ENCODE peak calls at places on chromosome X, in five cellular contexts. O is stomach; D is A549; J is fibroblast of the aortic adventitia; Q is CD8-positive, alpha-beta T cell. F is an unnamed sample.

GRCh38 chrX:148412006-148412405 is 88.4 kb upstream of the AFF2 start:
- DNase-seq in O (no peak), D (no peak), J (peak), Q (no peak), F (no peak)

GRCh38 chrX:41180194-41180902 is 95.1 kb downstream of the USP9X start:
- DNase-seq in O (peak), D (peak), J (peak), Q (peak), F (peak)

GRCh38 chrX:111756486-111756885 is 75.5 kb downstream of the ALG13 start:
- DNase-seq in O (no peak), D (no peak), J (no peak), Q (no peak), F (no peak)

GRCh38 chrX:106039920-106040319 is 1.4 kb upstream of the SERPINA7 start:
- DNase-seq in O (no peak), D (no peak), J (no peak), Q (no peak), F (no peak)

GRCh38 chrX:27619975-27620374 is 29.8 kb downstream of the DCAF8L2 start:
- DNase-seq in O (no peak), D (no peak), J (peak), Q (no peak), F (peak)

GRCh38 chrX:53433651-53434639 is at the start of gene HSD17B10:
- DNase-seq in O (peak), D (peak), J (peak), Q (peak), F (peak)

GRCh38 chrX:113059714-113060113 is 219.1 kb upstream of the AMOT start:
- DNase-seq in O (no peak), D (no peak), J (no peak), Q (no peak), F (no peak)

GRCh38 chrX:19334945-19335626 is 8.6 kb upstream of the PDHA1 start:
- DNase-seq in O (no peak), D (peak), J (no peak), Q (no peak), F (peak)

GRCh38 chrX:30577362-30577961 is at the start of gene TASL:
- DNase-seq in O (no peak), D (no peak), J (no peak), Q (no peak), F (no peak)

GRCh38 chrX:45801554-45801953 is 600.9 kb upstream of the DIPK2B start:
- DNase-seq in O (no peak), D (no peak), J (peak), Q (no peak), F (peak)

GRCh38 chrX:9865804-9866471 is 79.7 kb downstream of the SHROOM2 start:
- DNase-seq in O (no peak), D (no peak), J (no peak), Q (no peak), F (no peak)

GRCh38 chrX:13254076-13254785 is 65.6 kb downstream of the ATXN3L start:
- DNase-seq in O (no peak), D (no peak), J (peak), Q (no peak), F (peak)

GRCh38 chrX:97751735-97752134 is 868.0 kb downstream of the RPA4 start:
- DNase-seq in O (no peak), D (no peak), J (no peak), Q (no peak), F (no peak)

GRCh38 chrX:101383679-101384078 is 2.3 kb downstream of the BTK start:
- DNase-seq in O (no peak), D (no peak), J (no peak), Q (no peak), F (no peak)

GRCh38 chrX:117990438-117990837 is 126.2 kb downstream of the KLHL13 start:
- DNase-seq in O (no peak), D (no peak), J (no peak), Q (no peak), F (no peak)

GRCh38 chrX:10833299-10834169 is 213.1 kb upstream of the MID1 start:
- DNase-seq in O (peak), D (no peak), J (peak), Q (no peak), F (peak)

GRCh38 chrX:136847874-136848273 is 32.7 kb downstream of the RBMX start:
- DNase-seq in O (no peak), D (no peak), J (no peak), Q (no peak), F (peak)

GRCh38 chrX:50483283-50483682 is 12.7 kb upstream of the DGKK start:
- DNase-seq in O (no peak), D (no peak), J (no peak), Q (no peak), F (no peak)

GRCh38 chrX:131058136-131058868 is at the start of gene ARHGAP36:
- DNase-seq in O (no peak), D (no peak), J (no peak), Q (no peak), F (no peak)

GRCh38 chrX:118475903-118476302 is 19.7 kb upstream of the DOCK11 start:
- DNase-seq in O (no peak), D (no peak), J (no peak), Q (no peak), F (no peak)

GRCh38 chrX:136961594-136962135 is 72.1 kb downstream of the GPR101 start:
- DNase-seq in O (no peak), D (no peak), J (no peak), Q (no peak), F (peak)

GRCh38 chrX:48794993-48795501 is 6.8 kb upstream of the HDAC6 start:
- DNase-seq in O (no peak), D (peak), J (peak), Q (no peak), F (peak)

GRCh38 chrX:51496501-51497291 is at the start of gene NUDT11:
- DNase-seq in O (peak), D (peak), J (peak), Q (peak), F (peak)

GRCh38 chrX:31988975-31989374 is 917.1 kb upstream of the FTHL17 start:
- DNase-seq in O (no peak), D (no peak), J (no peak), Q (no peak), F (no peak)

GRCh38 chrX:120664081-120664480 is 34.2 kb upstream of the C1GALT1C1 start:
- DNase-seq in O (no peak), D (no peak), J (peak), Q (no peak), F (peak)

GRCh38 chrX:134949271-134949670 is 41.5 kb upstream of the SMIM10 start:
- DNase-seq in O (no peak), D (peak), J (peak), Q (no peak), F (peak)

GRCh38 chrX:2708016-2708415 is 16.9 kb downstream of the CD99 start:
- DNase-seq in O (no peak), D (no peak), J (no peak), Q (no peak), F (no peak)
- H3K4me3 ChIP-seq in O (no peak), D (no peak), J (no peak), Q (no peak), F (no peak)

DNA sequence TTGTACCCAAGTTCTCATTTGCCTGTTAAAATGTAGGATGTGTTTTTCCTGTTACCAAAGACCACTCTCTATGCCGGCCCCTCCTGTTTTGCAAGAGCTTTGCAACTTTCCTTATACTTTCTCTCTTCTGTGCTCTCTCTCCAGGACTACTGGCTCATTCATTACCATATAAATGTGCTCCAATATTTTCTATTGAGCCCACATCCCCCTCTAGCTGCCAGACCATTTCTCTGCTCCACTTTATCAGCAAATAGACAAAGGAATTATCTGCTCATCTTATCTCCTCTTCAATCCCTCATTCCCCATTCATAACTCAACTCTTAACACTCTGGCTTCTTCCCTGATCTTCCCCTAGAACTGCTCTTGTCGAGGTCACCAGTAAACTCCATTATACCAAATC is 33.6 kb downstream of the RPGR start:
- DNase-seq in O (no peak), D (no peak), J (peak), Q (no peak), F (no peak)
- TF ChIP-seq CTCF in O (no peak), D (no peak), J (peak), Q (no peak), F (no peak)

GRCh38 chrX:39196192-39197102 is 395.2 kb downstream of the MID1IP1 start:
- DNase-seq in O (peak), D (no peak), J (peak), Q (peak), F (peak)
- H3K4me3 ChIP-seq in O (no peak), D (no peak), J (no peak), Q (no peak), F (no peak)

GRCh38 chrX:40072246-40072645 is 25.5 kb downstream of the BCOR start:
- DNase-seq in O (no peak), D (no peak), J (no peak), Q (no peak), F (no peak)

GRCh38 chrX:40065291-40066046 is 32.3 kb downstream of the BCOR start:
- DNase-seq in O (no peak), D (no peak), J (no peak), Q (no peak), F (no peak)

GRCh38 chrX:40066700-40067099 is 31.1 kb downstream of the BCOR start:
- DNase-seq in O (no peak), D (no peak), J (no peak), Q (no peak), F (no peak)

GRCh38 chrX:40064055-40064597 is 33.6 kb downstream of the BCOR start:
- DNase-seq in O (no peak), D (no peak), J (no peak), Q (no peak), F (no peak)

GRCh38 chrX:40068048-40068447 is 29.7 kb downstream of the BCOR start:
- DNase-seq in O (no peak), D (no peak), J (no peak), Q (no peak), F (no peak)
- TF ChIP-seq CTCF in O (no peak), D (no peak), J (no peak), Q (no peak), F (peak)